ENCODE peak calls at places on chromosome 21, in six cellular contexts. T, V, W, Q, K and S are unnamed samples.

GRCh38 chr21:34061983-34062382 is 11.4 kb upstream of the MRPS6 start:
- DNase-seq in T (no peak), V (no peak), Q (no peak), W (no peak), K (peak; percentile 35), S (no peak)

GRCh38 chr21:43866233-43866632 is 1.2 kb downstream of the AGPAT3 start:
- DNase-seq in W (peak; percentile 58), V (peak; percentile 52), K (peak; percentile 68), T (no peak), Q (peak; percentile 65), S (no peak)

GRCh38 chr21:27306821-27307746 is 340.2 kb upstream of the ADAMTS5 start:
- DNase-seq in V (peak; percentile 70), W (no peak), T (peak; percentile 35), K (no peak), Q (peak; percentile 79), S (no peak)

GRCh38 chr21:32414579-32415358 is 2.3 kb downstream of the EVA1C start:
- DNase-seq in Q (peak; percentile 77), T (no peak), K (no peak), W (no peak), V (peak; percentile 67), S (no peak)

GRCh38 chr21:25343774-25344545 is 263.3 kb downstream of the MRPL39 start:
- DNase-seq in V (no peak), T (no peak), Q (peak; percentile 68), K (no peak), W (no peak), S (no peak)

GRCh38 chr21:36028127-36029069 is 31.9 kb downstream of the SETD4 start:
- DNase-seq in W (peak; percentile 63), Q (peak; percentile 82), V (peak; percentile 84), K (peak; percentile 73), T (no peak), S (no peak)

GRCh38 chr21:9755611-9756010 is 765.8 kb upstream of the TPTE start:
- DNase-seq in T (no peak), V (no peak), W (no peak), Q (no peak), K (no peak), S (no peak)

GRCh38 chr21:35323947-35324346 is 274.8 kb upstream of the RUNX1 start:
- DNase-seq in W (peak; percentile 16), T (no peak), Q (peak; percentile 91), V (peak; percentile 65), K (no peak), S (no peak)

GRCh38 chr21:44929242-44929798 is 8.6 kb upstream of the ITGB2 start:
- DNase-seq in V (no peak), W (no peak), T (no peak), K (peak; percentile 42), Q (no peak), S (no peak)

GRCh38 chr21:21612446-21612845 is 614.2 kb downstream of the NCAM2 start:
- DNase-seq in Q (peak; percentile 62), T (peak; percentile 23), V (peak; percentile 88), W (no peak), K (no peak), S (peak; percentile 7)

GRCh38 chr21:34625194-34625593 is 10.3 kb upstream of the RCAN1 start:
- DNase-seq in V (no peak), K (no peak), Q (no peak), T (no peak), W (peak; percentile 17), S (no peak)

GRCh38 chr21:30838536-30838935 is 9.0 kb upstream of the KRTAP7-1 start:
- DNase-seq in V (no peak), K (no peak), W (no peak), T (no peak), Q (no peak), S (no peak)

GRCh38 chr21:35226302-35226701 is 177.2 kb upstream of the RUNX1 start:
- DNase-seq in K (no peak), Q (peak; percentile 57), W (no peak), T (peak; percentile 33), V (peak; percentile 81), S (no peak)

GRCh38 chr21:43333301-43334062 is 93.4 kb downstream of the SIK1 start:
- DNase-seq in W (peak; percentile 62), Q (peak; percentile 67), V (peak; percentile 92), K (no peak), T (peak; percentile 84), S (peak; percentile 30)

GRCh38 chr21:45334134-45334533 is 46.4 kb upstream of the POFUT2 start:
- DNase-seq in T (no peak), V (no peak), W (no peak), K (no peak), Q (no peak), S (no peak)

GRCh38 chr21:37531402-37532042 is 164.9 kb downstream of the DYRK1A start:
- DNase-seq in V (no peak), Q (peak; percentile 12), W (peak; percentile 62), K (no peak), T (no peak), S (no peak)

GRCh38 chr21:34158866-34159616 is 85.7 kb downstream of the MRPS6 start:
- DNase-seq in V (no peak), Q (no peak), W (no peak), K (no peak), T (no peak), S (no peak)

GRCh38 chr21:32468567-32469175 is 56.2 kb downstream of the EVA1C start:
- DNase-seq in W (no peak), T (no peak), Q (no peak), K (no peak), V (no peak), S (no peak)

GRCh38 chr21:35298757-35299156 is 249.7 kb upstream of the RUNX1 start:
- DNase-seq in K (no peak), W (no peak), Q (no peak), T (no peak), V (no peak), S (no peak)

GRCh38 chr21:37811711-37812110 is 104.5 kb downstream of the KCNJ6 start:
- DNase-seq in K (no peak), T (no peak), V (peak; percentile 4), Q (peak; percentile 17), W (no peak), S (no peak)

GRCh38 chr21:36150192-36150711 is 6.4 kb upstream of the DOP1B start:
- DNase-seq in K (peak; percentile 60), T (no peak), W (peak; percentile 48), Q (peak; percentile 66), V (peak; percentile 71), S (no peak)

GRCh38 chr21:15124731-15125130 is 59.9 kb upstream of the NRIP1 start:
- DNase-seq in K (no peak), T (no peak), V (no peak), Q (no peak), W (no peak), S (no peak)

GRCh38 chr21:26127073-26127814 is 43.3 kb downstream of the APP start:
- DNase-seq in W (no peak), T (no peak), K (no peak), V (no peak), Q (no peak), S (no peak)

GRCh38 chr21:27112186-27112585 is 145.3 kb upstream of the ADAMTS5 start:
- DNase-seq in K (no peak), Q (no peak), V (no peak), T (no peak), W (no peak), S (no peak)

GRCh38 chr21:33212159-33212851 is 17.4 kb upstream of the IFNAR2 start:
- DNase-seq in Q (peak; percentile 51), T (peak; percentile 14), K (peak; percentile 40), V (peak; percentile 69), W (no peak), S (no peak)

GRCh38 chr21:33975548-33976081 is 60.0 kb upstream of the ATP5PO start:
- DNase-seq in W (no peak), V (no peak), K (peak; percentile 96), T (no peak), Q (peak; percentile 13), S (no peak)

GRCh38 chr21:18245493-18245967 is 897 bp downstream of the CHODL start:
- DNase-seq in V (no peak), T (no peak), Q (no peak), W (no peak), K (no peak), S (no peak)
- H3K4me3 ChIP-seq in V (no peak overlapping the region), T (no peak overlapping the region), Q (no peak overlapping the region), W (peak overlapping the region; percentile 28), K (no peak overlapping the region), S (peak overlapping the region; percentile 5)

DNA sequence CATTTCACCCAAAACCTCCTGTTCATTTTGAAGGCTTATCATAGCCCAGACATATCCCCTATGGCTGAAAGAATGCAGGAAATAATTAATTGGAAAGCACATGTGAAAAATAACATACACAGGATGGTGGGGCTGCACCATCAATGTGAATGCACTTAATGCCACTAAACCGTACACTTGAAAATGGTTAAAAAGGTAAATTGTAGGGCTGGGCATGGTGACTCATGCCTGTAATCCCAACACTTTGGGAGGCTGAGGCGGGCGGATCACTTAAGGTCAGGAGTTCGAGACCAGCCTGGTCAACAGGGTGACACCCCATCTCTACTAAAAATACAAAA is 98.7 kb upstream of the BACE2 start:
- DNase-seq in W (no peak), Q (no peak), T (no peak), K (no peak), V (no peak), S (no peak)
- TF ChIP-seq CTCF in W (no peak), Q (no peak), T (no peak), K (no peak), V (no peak), S (no peak)

GRCh38 chr21:29639366-29640232 is 300.2 kb downstream of the GRIK1 start:
- DNase-seq in K (no peak), T (no peak), V (no peak), W (no peak), Q (no peak), S (no peak)
- H3K4me3 ChIP-seq in K (no peak overlapping the region), T (no peak overlapping the region), V (no peak overlapping the region), W (no peak overlapping the region), Q (no peak overlapping the region), S (no peak overlapping the region)

GRCh38 chr21:41611441-41611840 is 103.5 kb upstream of the TMPRSS2 start:
- DNase-seq in W (no peak), V (no peak), T (no peak), Q (no peak), K (no peak), S (no peak)

GRCh38 chr21:41610042-41610839 is 102.3 kb upstream of the TMPRSS2 start:
- DNase-seq in T (no peak), W (peak; percentile 40), Q (peak; percentile 67), K (peak; percentile 45), V (peak; percentile 75), S (no peak)

GRCh38 chr21:41612674-41613250 is 104.8 kb upstream of the TMPRSS2 start:
- DNase-seq in V (peak; percentile 99), W (peak; percentile 63), Q (peak; percentile 100), T (peak; percentile 97), K (no peak), S (peak; percentile 56)

GRCh38 chr21:41613421-41613998 is 105.6 kb upstream of the TMPRSS2 start:
- DNase-seq in Q (no peak), K (no peak), V (no peak), T (no peak), W (no peak), S (no peak)

DNA sequence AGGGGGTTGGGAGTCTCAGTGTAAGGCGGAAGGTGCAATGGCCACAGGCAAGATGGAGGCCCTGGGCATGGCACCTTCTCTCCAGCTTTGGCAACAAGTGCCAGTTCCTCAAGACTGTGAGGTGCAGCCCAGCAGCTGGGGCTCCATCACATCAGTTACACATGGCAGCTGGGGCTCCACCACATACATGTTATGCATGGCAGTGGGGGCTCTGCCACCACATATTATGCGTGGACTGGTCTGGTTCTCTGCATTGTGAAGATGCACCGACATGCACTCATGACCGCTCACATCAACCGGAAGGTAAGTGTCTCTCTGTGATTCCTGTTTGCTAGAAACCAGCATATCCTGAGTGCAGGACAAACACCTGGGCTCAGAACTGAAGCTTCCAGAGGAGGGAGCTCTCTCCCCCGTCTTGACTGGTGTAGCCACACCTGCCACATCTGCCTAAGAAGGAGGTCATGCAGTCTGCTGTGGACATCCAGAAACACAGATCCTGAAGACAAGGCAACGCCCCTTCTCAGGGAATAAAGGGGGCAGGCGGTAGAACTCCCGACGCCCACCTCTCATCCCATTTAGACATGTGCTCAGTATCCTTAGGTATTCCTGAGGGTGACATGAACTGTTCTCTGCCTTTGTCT is 104.1 kb upstream of the TMPRSS2 start:
- DNase-seq in T (no peak), Q (peak; percentile 48), W (no peak), K (peak; percentile 32), V (no peak), S (no peak)
- TF ChIP-seq CTCF in T (peak; percentile 19), Q (peak; percentile 22), W (no peak), K (no peak), V (peak; percentile 15), S (peak; percentile 49)